ENCODE peak calls at places on chromosome 1, in five cellular contexts. T, O, A, J and L are unnamed samples.

GRCh38 chr1:89611721-89612120 is 21.2 kb upstream of the LRRC8C start:
- DNase-seq in O (no peak), J (no peak), A (no peak), T (no peak), L (no peak)

GRCh38 chr1:173418107-173418985 is 58.8 kb upstream of the PRDX6 start:
- DNase-seq in A (no peak), T (no peak), J (peak; percentile 26), O (no peak), L (no peak)

GRCh38 chr1:53368314-53369033 is 40.6 kb upstream of the LRP8 start:
- DNase-seq in A (no peak), O (no peak), J (no peak), T (peak; percentile 25), L (no peak)

GRCh38 chr1:228089520-228090380 is 7.2 kb downstream of the ARF1 start:
- DNase-seq in O (no peak), A (no peak), J (no peak), T (peak; percentile 25), L (no peak)

GRCh38 chr1:209621741-209622655 is 30.2 kb downstream of the LAMB3 start:
- DNase-seq in T (no peak), A (no peak), J (no peak), O (no peak), L (no peak)

GRCh38 chr1:206729507-206729906 is 41.1 kb upstream of the IL19 start:
- DNase-seq in A (no peak), J (no peak), T (peak; percentile 8), O (no peak), L (no peak)

GRCh38 chr1:93576346-93576745 is 105.3 kb downstream of the BCAR3 start:
- DNase-seq in A (no peak), O (peak; percentile 58), J (no peak), T (no peak), L (no peak)

GRCh38 chr1:119364640-119365039 is 3.9 kb upstream of the HAO2 start:
- DNase-seq in T (no peak), O (no peak), A (no peak), J (no peak), L (no peak)

GRCh38 chr1:112744019-112744578 is 29.0 kb upstream of the PPM1J start:
- DNase-seq in A (no peak), O (no peak), T (no peak), J (peak; percentile 50), L (no peak)

GRCh38 chr1:227318852-227319607 is 738 bp upstream of the CDC42BPA start:
- DNase-seq in A (no peak), J (peak; percentile 33), T (peak; percentile 38), O (peak; percentile 64), L (peak; percentile 56)

GRCh38 chr1:179197690-179198297 is 31.7 kb downstream of the ABL2 start:
- DNase-seq in J (no peak), O (no peak), A (no peak), T (no peak), L (no peak)

GRCh38 chr1:18440385-18441226 is 40.1 kb upstream of the KLHDC7A start:
- DNase-seq in O (no peak), J (no peak), A (no peak), T (peak; percentile 39), L (no peak)

GRCh38 chr1:179926494-179927205 is 28.0 kb upstream of the CEP350 start:
- DNase-seq in O (no peak), J (peak; percentile 49), T (no peak), A (no peak), L (no peak)

GRCh38 chr1:4109626-4109940 is 209.5 kb upstream of the C1orf174 start:
- DNase-seq in A (no peak), T (no peak), O (no peak), J (no peak), L (no peak)

GRCh38 chr1:86704456-86704971 is at the start of gene SH3GLB1:
- DNase-seq in A (peak; percentile 74), J (peak; percentile 84), O (peak; percentile 85), T (peak; percentile 88), L (peak; percentile 96)

GRCh38 chr1:235079443-235079967 is 49.1 kb downstream of the TOMM20 start:
- DNase-seq in O (no peak), J (no peak), A (peak; percentile 92), T (peak; percentile 95), L (peak; percentile 93)

GRCh38 chr1:54859687-54860391 is 27.2 kb downstream of the DHCR24 start:
- DNase-seq in A (no peak), O (no peak), J (no peak), T (no peak), L (no peak)

GRCh38 chr1:179058343-179059184 is 23.3 kb upstream of the TOR3A start:
- DNase-seq in T (no peak), O (no peak), J (no peak), A (no peak), L (no peak)

GRCh38 chr1:109105881-109106280 is 8.0 kb upstream of the ELAPOR1 start:
- DNase-seq in O (no peak), T (no peak), J (no peak), A (no peak), L (no peak)
- H3K4me1 ChIP-seq in O (no peaks in the 10 kb centered on the region), T (peaks cover 12% of the 10 kb centered on the region), J (no peaks in the 10 kb centered on the region), A (peaks cover 11% of the 10 kb centered on the region), L (peaks cover 4% of the 10 kb centered on the region)

GRCh38 chr1:244029137-244029536 is 21.9 kb upstream of the ZBTB18 start:
- DNase-seq in A (no peak), O (no peak), J (no peak), T (no peak), L (no peak)
- TF ChIP-seq CTCF in A (no peak), O (no peak), J (peak; percentile 12), T (no peak), L (no peak)

DNA sequence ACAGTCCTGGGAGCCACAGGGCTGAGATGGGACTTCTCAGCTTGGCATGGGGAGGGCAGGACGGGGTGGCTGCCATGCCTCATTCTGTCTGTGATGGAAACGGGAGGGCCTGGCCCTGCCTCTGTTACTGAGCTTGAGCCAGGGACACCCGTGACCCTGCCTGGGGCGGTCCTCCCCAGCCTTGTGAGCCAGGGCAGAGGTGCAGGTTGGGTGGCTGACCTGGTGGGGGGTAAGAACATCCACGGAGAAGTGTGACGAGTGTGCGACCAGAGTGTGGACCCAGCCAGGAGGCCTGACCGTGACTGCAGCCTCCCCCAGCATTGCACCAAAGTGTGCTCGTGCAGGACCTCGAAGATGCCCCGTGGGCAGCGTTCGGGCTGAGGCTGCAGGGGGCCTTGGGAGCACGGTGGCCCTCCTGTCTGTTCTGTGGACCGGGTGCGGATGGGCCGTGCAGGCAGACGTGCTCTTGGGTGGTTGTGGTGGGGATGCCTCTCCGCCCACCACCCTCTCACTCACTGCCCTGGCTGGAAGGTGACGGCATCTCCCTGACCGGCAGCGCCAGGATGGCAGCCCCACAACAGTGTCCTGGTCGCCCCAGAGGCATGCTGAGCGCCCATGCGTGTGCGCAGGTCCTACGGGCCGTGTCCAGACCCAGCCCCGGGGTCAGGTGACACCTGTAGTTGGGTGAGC is 45.4 kb downstream of the SKI start:
- DNase-seq in A (no peak), O (no peak), T (no peak), J (no peak), L (no peak)
- H3K4me1 ChIP-seq in A (peaks cover 9% of the 10 kb centered on the region), O (no peaks in the 10 kb centered on the region), T (peaks cover 100% of the 10 kb centered on the region), J (peaks cover 40% of the 10 kb centered on the region), L (peaks cover 75% of the 10 kb centered on the region)

DNA sequence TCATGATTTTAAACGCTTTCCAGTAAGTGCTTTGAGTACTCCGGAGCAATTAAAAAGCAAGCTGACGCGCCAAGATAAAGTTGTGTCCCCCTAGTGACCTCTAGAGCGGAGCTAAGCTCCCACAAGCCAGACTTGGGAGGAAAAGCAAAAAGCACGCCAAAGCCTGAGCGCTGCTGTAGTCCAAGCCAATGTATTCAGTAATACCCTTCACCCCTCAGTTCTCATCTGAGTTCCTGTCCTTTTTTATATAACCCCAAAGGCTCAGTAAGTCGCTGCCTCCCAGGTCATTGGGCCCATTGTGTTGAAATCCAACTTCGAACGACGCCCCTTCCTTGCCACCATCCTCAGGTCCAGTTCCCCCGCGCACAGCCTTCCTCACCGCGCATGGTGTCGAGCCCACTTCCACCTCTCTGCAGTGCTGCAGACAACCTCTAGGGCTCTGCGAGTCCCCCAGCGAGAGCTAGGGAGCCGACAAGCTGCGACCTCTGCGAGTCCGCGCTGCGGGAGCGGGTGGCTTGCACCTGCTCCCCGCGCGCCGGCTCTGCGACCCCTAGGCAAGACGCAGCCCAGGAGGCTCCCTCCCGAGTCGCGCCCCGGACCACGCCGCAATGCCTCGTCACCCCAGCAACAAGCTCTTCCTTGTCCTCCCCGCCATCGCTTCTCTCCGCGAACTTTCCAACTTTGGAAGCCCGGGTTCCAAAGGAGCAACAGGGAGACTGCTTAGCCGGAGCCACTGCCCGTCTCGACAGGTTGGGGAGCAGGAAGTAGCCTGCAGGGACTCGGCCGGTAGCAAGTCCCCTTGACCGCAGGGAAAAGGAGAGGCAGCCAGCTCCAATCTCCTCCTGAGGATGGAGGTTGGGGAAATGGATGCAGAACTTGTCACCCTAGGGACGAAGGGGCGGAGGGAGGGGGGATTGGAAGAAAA is 3.8 kb upstream of the SLC44A5 start:
- DNase-seq in A (peak; percentile 19), O (peak; percentile 62), T (peak; percentile 50), J (peak; percentile 14), L (peak; percentile 28)
- TF ChIP-seq CTCF in A (peak; percentile 64), O (peak; percentile 64), T (no peak), J (peak; percentile 43), L (no peak)

DNA sequence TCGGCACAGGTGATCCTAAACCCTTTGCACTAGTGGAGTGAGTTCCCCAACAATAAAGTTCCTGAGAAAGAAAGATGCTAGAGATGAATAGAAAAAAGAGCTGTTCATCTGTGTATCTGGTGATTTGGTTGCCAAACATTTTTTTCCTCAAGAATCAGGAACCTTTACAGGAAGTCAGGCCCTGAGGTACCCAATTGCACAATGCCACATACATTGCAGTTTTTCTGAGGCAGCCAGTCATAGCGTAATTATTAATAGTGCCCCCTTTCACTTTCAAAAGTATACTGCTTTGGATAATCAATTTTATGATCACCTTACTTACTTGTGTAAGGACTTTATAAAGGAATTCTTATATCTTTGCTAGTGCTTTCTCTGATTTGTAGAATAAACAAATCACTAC is 346.3 kb upstream of the POU3F1 start:
- DNase-seq in O (no peak), J (no peak), A (no peak), T (no peak), L (no peak)
- H3K4me1 ChIP-seq in O (no peaks in the 10 kb centered on the region), J (no peaks in the 10 kb centered on the region), A (no peaks in the 10 kb centered on the region), T (no peaks in the 10 kb centered on the region), L (no peaks in the 10 kb centered on the region)

DNA sequence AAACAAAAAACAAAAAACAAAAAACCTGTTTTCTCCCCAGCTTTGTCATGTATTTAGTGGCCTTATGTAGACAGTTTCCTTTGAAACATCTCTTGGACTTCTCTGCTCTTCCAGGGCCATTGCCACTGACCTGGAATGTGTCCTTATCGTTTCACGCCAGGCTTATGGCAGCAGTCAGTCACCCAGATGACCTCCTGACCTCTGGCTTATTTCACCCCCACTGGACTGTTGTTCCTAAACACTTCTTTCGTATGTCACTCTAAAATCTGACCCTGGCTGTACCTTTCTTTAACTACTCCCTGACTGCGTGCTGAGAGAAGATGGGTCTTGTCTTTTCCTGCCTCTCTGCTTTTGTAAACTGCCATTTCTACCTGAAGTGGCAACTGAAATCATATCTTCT is 9.1 kb downstream of the LGALS8 start:
- DNase-seq in O (no peak), T (no peak), J (no peak), A (no peak), L (no peak)
- TF ChIP-seq CTCF in O (no peak), T (no peak), J (no peak), A (no peak), L (no peak)

GRCh38 chr1:150456161-150456647 is 31.0 kb upstream of the TARS2 start:
- DNase-seq in A (no peak), O (no peak), T (no peak), J (no peak), L (no peak)
- H3K4me1 ChIP-seq in A (no peaks in the 10 kb centered on the region), O (no peaks in the 10 kb centered on the region), T (no peaks in the 10 kb centered on the region), J (no peaks in the 10 kb centered on the region), L (no peaks in the 10 kb centered on the region)

GRCh38 chr1:62371375-62371774 is 52.1 kb upstream of the KANK4 start:
- DNase-seq in J (no peak), A (no peak), O (no peak), T (no peak), L (no peak)
- TF ChIP-seq CTCF in J (no peak), A (no peak), O (no peak), T (no peak), L (no peak)